ENCODE peak calls at places on chromosome 15, in seven cellular contexts. Q is lower lobe of right lung, T is heart left ventricle, G is G401, M is non-pigmented ciliary epithelial cell, A is HT1080, J is NCI-H748 treated with DMSO at 0.1 percent for 48 hours. E is an unnamed sample.

GRCh38 chr15:100166313-100166712 is 175.5 kb downstream of the ADAMTS17 start:
- DNase-seq in G (no peak), A (no peak), M (no peak), Q (no peak), J (no peak), T (no peak), E (no peak)

GRCh38 chr15:63405683-63406456 is 24.2 kb upstream of the CA12 start:
- DNase-seq in Q (no peak), M (no peak), G (no peak), J (no peak), A (no peak), T (no peak), E (no peak)

GRCh38 chr15:43118829-43119228 is 13.0 kb upstream of the UBR1 start:
- DNase-seq in G (no peak), A (no peak), M (no peak), T (no peak), J (no peak), Q (no peak), E (no peak)

GRCh38 chr15:26126070-26126469 is 262.9 kb upstream of the ATP10A start:
- DNase-seq in G (no peak), M (no peak), A (no peak), T (no peak), Q (no peak), J (peak), E (no peak)

GRCh38 chr15:29636140-29636539 is 186.1 kb downstream of the TJP1 start:
- DNase-seq in G (no peak), Q (peak), M (no peak), A (no peak), T (no peak), J (no peak), E (no peak)

GRCh38 chr15:52857937-52858336 is 67.8 kb upstream of the ONECUT1 start:
- DNase-seq in J (no peak), T (no peak), M (peak), A (peak), Q (no peak), G (no peak), E (no peak)

GRCh38 chr15:25933456-25934158 is 70.5 kb upstream of the ATP10A start:
- DNase-seq in Q (peak), G (peak), M (peak), A (peak), T (peak), J (peak), E (peak)

GRCh38 chr15:69491051-69491505 is 38.5 kb downstream of the RPLP1 start:
- DNase-seq in J (no peak), M (no peak), A (no peak), G (no peak), T (no peak), Q (no peak), E (no peak)

GRCh38 chr15:69480932-69481331 is 28.3 kb downstream of the RPLP1 start:
- DNase-seq in M (no peak), T (no peak), A (no peak), J (no peak), Q (no peak), G (no peak), E (no peak)

GRCh38 chr15:73965730-73966103 is 26.4 kb downstream of the STOML1 start:
- DNase-seq in M (no peak), T (no peak), Q (no peak), A (peak), J (no peak), G (no peak), E (no peak)

GRCh38 chr15:29568840-29569532 is 253.3 kb downstream of the TJP1 start:
- DNase-seq in M (peak), A (peak), Q (no peak), T (peak), J (no peak), G (peak), E (no peak)

GRCh38 chr15:55999635-56000034 is 6.2 kb upstream of the NEDD4 start:
- DNase-seq in Q (no peak), G (no peak), J (no peak), T (no peak), A (peak), M (no peak), E (no peak)

GRCh38 chr15:40392986-40393948 is 10.7 kb downstream of the KNSTRN start:
- DNase-seq in T (no peak), J (no peak), A (no peak), G (no peak), M (no peak), Q (no peak), E (peak)

GRCh38 chr15:79595995-79596622 is 164.0 kb downstream of the MINAR1 start:
- DNase-seq in J (peak), M (peak), G (peak), Q (peak), A (peak), T (peak), E (no peak)

GRCh38 chr15:44029940-44030568 is 165.0 kb downstream of the FRMD5 start:
- DNase-seq in A (no peak), G (no peak), Q (no peak), J (no peak), T (no peak), M (peak), E (no peak)

GRCh38 chr15:42104095-42104891 is 9.9 kb upstream of the PLA2G4D start:
- DNase-seq in J (no peak), G (no peak), A (no peak), Q (no peak), M (no peak), T (no peak), E (peak)

GRCh38 chr15:98121514-98121913 is 161.0 kb downstream of the ARRDC4 start:
- DNase-seq in A (no peak), M (no peak), J (no peak), G (no peak), T (no peak), Q (no peak), E (no peak)

GRCh38 chr15:58221591-58222241 is 83.5 kb downstream of the AQP9 start:
- DNase-seq in J (no peak), G (no peak), A (no peak), T (no peak), Q (peak), M (no peak), E (no peak)

GRCh38 chr15:37783290-37783689 is 151.2 kb upstream of the TMCO5A start:
- DNase-seq in T (no peak), M (no peak), Q (no peak), G (no peak), J (no peak), A (no peak), E (no peak)

GRCh38 chr15:68731318-68731897 is 89.3 kb downstream of the ANP32A start:
- DNase-seq in J (no peak), M (no peak), G (no peak), Q (no peak), A (no peak), T (no peak), E (no peak)

GRCh38 chr15:58167095-58167591 is 29.0 kb downstream of the AQP9 start:
- DNase-seq in T (no peak), A (no peak), G (no peak), Q (no peak), M (no peak), J (no peak), E (no peak)

GRCh38 chr15:44541282-44541958 is 4.5 kb downstream of the EIF3J start:
- DNase-seq in M (peak), A (peak), J (no peak), T (no peak), G (no peak), Q (no peak), E (peak)

GRCh38 chr15:60076582-60077263 is 72.6 kb downstream of the FOXB1 start:
- DNase-seq in Q (no peak), T (no peak), G (no peak), A (no peak), M (no peak), J (peak), E (no peak)